ENCODE peak calls at places on chromosomes 11 and 22, in five cellular contexts. One of them, this sample, is unnamed.
A peak's percentile ranks its signal among the peaks of the same experiment; 100 is the strongest.

GRCh38 chr22:43917523-43917922 is 6.1 kb upstream of the PNPLA3 start:
- DNase-seq in GM12878: no peak
- DNase-seq in tibial nerve: no peak
- DNase-seq in HCT116: no peak
- DNase-seq in lower leg skin: no peak
- DNase-seq in this sample: no peak

GRCh38 chr11:4551346-4551979 is 6.5 kb downstream of the OR52M1 start:
- DNase-seq in GM12878: no peak
- DNase-seq in tibial nerve: no peak
- DNase-seq in HCT116: no peak
- DNase-seq in lower leg skin: no peak
- DNase-seq in this sample: peak; percentile 21

GRCh38 chr11:84130646-84131427 is 844.7 kb upstream of the CCDC90B start:
- DNase-seq in GM12878: no peak
- DNase-seq in tibial nerve: no peak
- DNase-seq in HCT116: no peak
- DNase-seq in lower leg skin: no peak
- DNase-seq in this sample: no peak

GRCh38 chr11:8593935-8594909 is at the start of gene STK33:
- DNase-seq in GM12878: no peak
- DNase-seq in tibial nerve: no peak
- DNase-seq in HCT116: peak; percentile 34
- DNase-seq in lower leg skin: no peak
- DNase-seq in this sample: peak; percentile 21

GRCh38 chr11:8288166-8288772 is 24.6 kb upstream of the LMO1 start:
- DNase-seq in GM12878: no peak
- DNase-seq in tibial nerve: no peak
- DNase-seq in HCT116: no peak
- DNase-seq in lower leg skin: peak; percentile 70
- DNase-seq in this sample: no peak

GRCh38 chr11:121596195-121597145 is 143.7 kb upstream of the SORL1-AS1 start:
- DNase-seq in GM12878: no peak
- DNase-seq in tibial nerve: no peak
- DNase-seq in HCT116: no peak
- DNase-seq in lower leg skin: no peak
- DNase-seq in this sample: no peak

GRCh38 chr11:47393163-47394049 is 15.0 kb upstream of the SLC39A13 start:
- DNase-seq in GM12878: no peak
- DNase-seq in tibial nerve: no peak
- DNase-seq in HCT116: no peak
- DNase-seq in lower leg skin: no peak
- DNase-seq in this sample: no peak

GRCh38 chr11:87304350-87304749 is 266.6 kb downstream of the TMEM135 start:
- DNase-seq in GM12878: no peak
- DNase-seq in tibial nerve: no peak
- DNase-seq in HCT116: no peak
- DNase-seq in lower leg skin: no peak
- DNase-seq in this sample: no peak

GRCh38 chr11:106875013-106875412 is 143.3 kb downstream of the GUCY1A2 start:
- DNase-seq in GM12878: no peak
- DNase-seq in tibial nerve: no peak
- DNase-seq in HCT116: no peak
- DNase-seq in lower leg skin: no peak
- DNase-seq in this sample: no peak

GRCh38 chr11:63940786-63941185 is 2.0 kb downstream of the NAA40 start:
- DNase-seq in GM12878: no peak
- DNase-seq in tibial nerve: no peak
- DNase-seq in HCT116: no peak
- DNase-seq in lower leg skin: no peak
- DNase-seq in this sample: no peak

GRCh38 chr11:63939351-63939920 is 634 bp downstream of the NAA40 start:
- DNase-seq in GM12878: no peak
- DNase-seq in tibial nerve: no peak
- DNase-seq in HCT116: no peak
- DNase-seq in lower leg skin: no peak
- DNase-seq in this sample: peak; percentile 58

GRCh38 chr11:63941901-63942300 is 3.1 kb downstream of the NAA40 start:
- DNase-seq in GM12878: no peak
- DNase-seq in tibial nerve: no peak
- DNase-seq in HCT116: no peak
- DNase-seq in lower leg skin: no peak
- DNase-seq in this sample: no peak

GRCh38 chr11:63937713-63938480 is 905 bp upstream of the NAA40 start:
- DNase-seq in GM12878: no peak
- DNase-seq in tibial nerve: no peak
- DNase-seq in HCT116: no peak
- DNase-seq in lower leg skin: no peak
- DNase-seq in this sample: peak; percentile 58

DNA sequence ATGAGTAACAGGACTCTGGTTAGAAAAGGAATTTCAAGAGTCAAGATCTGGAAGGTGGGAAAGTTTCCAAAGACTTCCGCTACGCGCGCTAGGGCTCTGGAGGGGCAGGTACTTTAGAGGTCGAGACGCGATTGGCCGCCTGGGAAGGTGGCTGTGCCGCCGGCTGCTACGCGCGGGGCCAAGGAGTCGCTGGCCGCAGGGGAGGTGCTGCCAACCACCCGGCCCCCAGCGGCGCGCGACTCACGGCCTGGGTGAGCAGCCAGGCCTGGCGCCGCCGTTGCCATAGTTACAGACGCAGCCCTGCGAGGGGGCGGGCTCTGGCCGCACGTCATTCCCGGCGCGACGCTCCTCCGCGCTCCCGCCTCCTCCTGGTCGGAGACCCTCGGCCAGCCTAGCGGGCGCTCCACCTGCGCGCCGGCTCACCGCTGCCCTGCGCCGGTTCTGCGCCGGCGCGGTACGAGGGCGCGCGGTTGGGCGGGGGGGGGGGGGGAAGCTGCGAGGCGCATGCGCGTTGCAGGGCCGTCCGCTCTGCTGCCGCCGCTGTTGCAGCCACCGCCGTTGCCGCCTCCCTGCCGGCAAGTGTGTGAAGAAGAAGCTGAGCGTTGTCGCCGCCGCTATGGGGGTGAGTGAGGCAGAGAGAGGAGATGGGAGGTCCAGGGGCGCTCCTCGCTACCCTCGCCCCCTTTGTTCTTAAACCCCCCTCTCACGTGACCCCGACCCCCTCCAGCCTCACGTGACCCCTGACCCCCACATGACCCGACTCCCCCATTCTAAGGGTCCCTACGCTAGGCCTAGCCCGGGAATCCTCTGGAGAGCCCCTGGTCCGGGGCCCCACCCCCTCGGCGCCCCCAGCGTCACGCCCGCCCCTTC is at the start of gene NAA40:
- DNase-seq in GM12878: peak; percentile 92
- DNase-seq in tibial nerve: peak; percentile 65
- DNase-seq in HCT116: peak; percentile 96
- DNase-seq in lower leg skin: peak; percentile 95
- DNase-seq in this sample: peak; percentile 98
- TF ChIP-seq POLR2A in GM12878: peak; percentile 76
- TF ChIP-seq POLR2A in tibial nerve: no peak
- TF ChIP-seq POLR2A in HCT116: peak; percentile 38
- TF ChIP-seq POLR2A in lower leg skin: no peak
- TF ChIP-seq POLR2A in this sample: peak; percentile 55

DNA sequence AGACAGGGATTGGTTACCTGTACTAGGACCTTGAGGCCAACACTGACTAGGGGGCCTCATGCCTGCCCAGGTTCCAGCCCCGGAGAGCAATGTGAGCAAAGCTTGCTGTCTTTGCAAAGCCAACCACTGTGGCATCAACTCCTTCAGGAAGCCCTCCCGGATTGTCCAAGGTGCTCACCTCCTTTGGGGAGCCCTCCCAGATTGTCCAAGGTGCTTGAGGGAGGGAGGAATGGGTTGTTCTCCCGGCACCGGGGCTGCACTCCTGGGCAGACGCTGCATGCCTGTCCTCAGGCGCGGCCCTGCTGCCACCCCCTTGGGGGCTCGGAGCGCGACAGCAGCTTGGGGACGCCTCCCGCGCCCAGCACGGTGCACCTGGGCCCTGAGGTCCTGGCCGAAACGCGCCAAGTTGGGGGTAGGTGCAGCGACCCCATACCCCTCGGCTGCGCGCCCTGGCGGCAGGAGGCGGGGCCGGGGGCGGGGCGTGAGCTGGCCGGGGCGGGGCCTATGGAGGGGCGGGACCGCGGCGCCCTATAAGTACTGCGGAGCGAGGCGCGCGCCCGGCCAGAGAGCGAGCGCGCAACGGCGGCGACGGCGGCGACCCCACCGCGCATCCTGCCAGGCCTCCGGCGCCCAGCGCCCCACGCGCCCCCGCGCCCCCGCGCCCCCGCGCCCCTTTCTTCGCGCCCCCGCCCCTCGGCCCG is at the start of gene CD81:
- DNase-seq in GM12878: no peak
- DNase-seq in tibial nerve: no peak
- DNase-seq in HCT116: no peak
- DNase-seq in lower leg skin: peak; percentile 88
- DNase-seq in this sample: peak; percentile 68
- TF ChIP-seq POLR2A in GM12878: peak; percentile 89
- TF ChIP-seq POLR2A in tibial nerve: no peak
- TF ChIP-seq POLR2A in HCT116: peak; percentile 59
- TF ChIP-seq POLR2A in lower leg skin: peak; percentile 37
- TF ChIP-seq POLR2A in this sample: no peak

GRCh38 chr11:46315783-46316563 is 31.3 kb upstream of the DGKZ start:
- DNase-seq in GM12878: no peak
- DNase-seq in tibial nerve: no peak
- DNase-seq in HCT116: no peak
- DNase-seq in lower leg skin: no peak
- DNase-seq in this sample: peak; percentile 73
- TF ChIP-seq POLR2A in GM12878: no peak
- TF ChIP-seq POLR2A in tibial nerve: no peak
- TF ChIP-seq POLR2A in HCT116: no peak
- TF ChIP-seq POLR2A in lower leg skin: no peak
- TF ChIP-seq POLR2A in this sample: no peak

GRCh38 chr11:68014157-68014965 is 4.2 kb downstream of the ALDH3B1 start:
- DNase-seq in GM12878: no peak
- DNase-seq in tibial nerve: peak; percentile 61
- DNase-seq in HCT116: peak; percentile 64
- DNase-seq in lower leg skin: peak; percentile 92
- DNase-seq in this sample: no peak
- TF ChIP-seq POLR2A in GM12878: no peak
- TF ChIP-seq POLR2A in tibial nerve: no peak
- TF ChIP-seq POLR2A in HCT116: no peak
- TF ChIP-seq POLR2A in lower leg skin: no peak
- TF ChIP-seq POLR2A in this sample: peak; percentile 49

DNA sequence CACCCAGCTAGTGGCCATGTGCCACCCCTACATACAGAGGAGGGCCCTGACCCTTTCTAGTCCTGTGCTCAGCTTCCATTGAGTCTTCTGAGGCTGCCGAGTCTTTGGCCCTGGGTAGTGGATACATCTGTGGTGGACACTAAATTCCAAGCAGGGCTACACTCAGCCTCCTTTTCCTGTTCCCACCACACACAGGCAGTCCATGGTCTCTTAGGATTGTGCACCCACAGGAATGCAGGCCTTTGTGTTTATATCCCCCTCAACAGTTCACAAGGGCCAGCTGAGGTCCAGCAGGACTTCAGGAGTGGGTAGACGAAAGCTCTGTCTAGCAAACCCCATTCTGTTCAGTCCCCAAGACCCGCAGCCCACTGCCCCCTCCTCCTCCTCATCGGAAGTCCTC is 91.7 kb downstream of the SWAP70 start:
- DNase-seq in GM12878: no peak
- DNase-seq in tibial nerve: no peak
- DNase-seq in HCT116: no peak
- DNase-seq in lower leg skin: no peak
- DNase-seq in this sample: no peak
- TF ChIP-seq POLR2A in GM12878: no peak
- TF ChIP-seq POLR2A in tibial nerve: no peak
- TF ChIP-seq POLR2A in HCT116: no peak
- TF ChIP-seq POLR2A in lower leg skin: no peak
- TF ChIP-seq POLR2A in this sample: no peak

DNA sequence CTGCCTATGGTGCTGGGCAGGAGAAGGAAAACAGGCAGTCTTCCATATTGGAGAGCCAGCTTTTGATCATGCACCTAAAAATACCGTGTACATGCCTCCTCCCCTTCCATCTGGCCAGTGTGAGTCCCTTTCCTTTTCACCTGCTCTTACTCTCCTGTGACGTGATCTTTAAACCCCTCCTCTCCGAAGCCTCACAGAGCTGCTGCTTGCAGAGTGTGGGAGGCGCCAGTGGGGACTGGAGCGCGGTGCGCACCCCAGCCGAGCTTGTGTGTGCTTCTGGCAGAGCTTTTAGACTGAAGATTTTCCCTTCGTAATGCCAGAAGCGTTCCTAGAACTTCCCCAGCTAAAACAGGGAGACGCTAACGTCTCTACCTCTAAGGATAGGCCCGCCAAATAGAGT is 29.8 kb downstream of the MUC6 start:
- DNase-seq in GM12878: no peak
- DNase-seq in tibial nerve: no peak
- DNase-seq in HCT116: no peak
- DNase-seq in lower leg skin: no peak
- DNase-seq in this sample: no peak
- TF ChIP-seq POLR2A in GM12878: no peak
- TF ChIP-seq POLR2A in tibial nerve: no peak
- TF ChIP-seq POLR2A in HCT116: no peak
- TF ChIP-seq POLR2A in lower leg skin: no peak
- TF ChIP-seq POLR2A in this sample: no peak

DNA sequence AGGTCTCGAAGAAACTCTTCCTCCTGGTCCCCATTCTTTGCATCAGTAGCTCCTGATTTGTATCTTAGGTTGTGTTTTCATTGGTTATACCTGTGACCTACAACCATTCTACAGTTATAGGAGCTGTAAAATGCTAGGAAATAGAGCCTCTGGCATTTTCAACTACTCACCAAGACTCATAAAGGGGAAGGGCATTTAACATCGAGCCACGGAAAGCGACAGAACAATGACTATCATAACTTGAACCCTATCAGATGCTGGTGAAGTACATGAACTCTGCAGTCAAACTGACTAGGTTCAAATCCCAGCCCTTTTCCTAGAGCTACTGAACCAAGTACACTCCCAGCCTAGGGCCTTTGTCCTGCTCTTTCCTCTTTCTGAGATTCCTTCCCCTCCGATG is 588.0 kb downstream of the SOX6 start:
- DNase-seq in GM12878: no peak
- DNase-seq in tibial nerve: no peak
- DNase-seq in HCT116: no peak
- DNase-seq in lower leg skin: no peak
- DNase-seq in this sample: no peak
- TF ChIP-seq POLR2A in GM12878: no peak
- TF ChIP-seq POLR2A in tibial nerve: no peak
- TF ChIP-seq POLR2A in HCT116: no peak
- TF ChIP-seq POLR2A in lower leg skin: no peak
- TF ChIP-seq POLR2A in this sample: no peak

This sample was measured in erythroblast.